ENCODE peak calls at places on chromosomes 7 and 10, in six cellular contexts. S, D, N, L, A and U are unnamed samples.

GRCh38 chr7:152870106-152870693 is 110.6 kb downstream of the ACTR3B start:
- DNase-seq in A (no peak), L (no peak), S (no peak), N (no peak), D (no peak), U (no peak)

GRCh38 chr10:97483526-97483925 is 14.7 kb downstream of the MMS19 start:
- DNase-seq in D (no peak), L (no peak), A (no peak), N (no peak), S (no peak), U (no peak)

GRCh38 chr7:30613366-30614325 is 19.0 kb downstream of the GARS1 start:
- DNase-seq in D (no peak), N (no peak), S (no peak), L (no peak), A (no peak), U (no peak)

GRCh38 chr10:95651346-95652115 is 5.0 kb downstream of the ALDH18A1 start:
- DNase-seq in L (no peak), D (no peak), A (no peak), N (no peak), S (no peak), U (no peak)

GRCh38 chr7:105827106-105827870 is 49.1 kb downstream of the ATXN7L1 start:
- DNase-seq in N (peak), D (no peak), A (no peak), L (no peak), S (no peak), U (no peak)

GRCh38 chr7:29099896-29100847 is 46.2 kb downstream of the CPVL start:
- DNase-seq in A (no peak), S (no peak), D (no peak), L (no peak), N (peak), U (no peak)

GRCh38 chr10:36608251-36608650 is 517.1 kb upstream of the ANKRD30A start:
- DNase-seq in N (peak), D (no peak), L (no peak), A (no peak), S (no peak), U (no peak)

GRCh38 chr7:150381096-150381495 is 2.0 kb downstream of the ZNF775 start:
- DNase-seq in L (no peak), A (no peak), D (no peak), S (no peak), N (no peak), U (no peak)

GRCh38 chr7:128410092-128410665 is 397 bp upstream of the IMPDH1 start:
- DNase-seq in D (no peak), A (no peak), L (no peak), N (no peak), S (peak), U (peak)

GRCh38 chr10:96089116-96089515 is 41.0 kb upstream of the ZNF518A start:
- DNase-seq in D (no peak), L (no peak), N (peak), S (no peak), A (no peak), U (no peak)

DNA sequence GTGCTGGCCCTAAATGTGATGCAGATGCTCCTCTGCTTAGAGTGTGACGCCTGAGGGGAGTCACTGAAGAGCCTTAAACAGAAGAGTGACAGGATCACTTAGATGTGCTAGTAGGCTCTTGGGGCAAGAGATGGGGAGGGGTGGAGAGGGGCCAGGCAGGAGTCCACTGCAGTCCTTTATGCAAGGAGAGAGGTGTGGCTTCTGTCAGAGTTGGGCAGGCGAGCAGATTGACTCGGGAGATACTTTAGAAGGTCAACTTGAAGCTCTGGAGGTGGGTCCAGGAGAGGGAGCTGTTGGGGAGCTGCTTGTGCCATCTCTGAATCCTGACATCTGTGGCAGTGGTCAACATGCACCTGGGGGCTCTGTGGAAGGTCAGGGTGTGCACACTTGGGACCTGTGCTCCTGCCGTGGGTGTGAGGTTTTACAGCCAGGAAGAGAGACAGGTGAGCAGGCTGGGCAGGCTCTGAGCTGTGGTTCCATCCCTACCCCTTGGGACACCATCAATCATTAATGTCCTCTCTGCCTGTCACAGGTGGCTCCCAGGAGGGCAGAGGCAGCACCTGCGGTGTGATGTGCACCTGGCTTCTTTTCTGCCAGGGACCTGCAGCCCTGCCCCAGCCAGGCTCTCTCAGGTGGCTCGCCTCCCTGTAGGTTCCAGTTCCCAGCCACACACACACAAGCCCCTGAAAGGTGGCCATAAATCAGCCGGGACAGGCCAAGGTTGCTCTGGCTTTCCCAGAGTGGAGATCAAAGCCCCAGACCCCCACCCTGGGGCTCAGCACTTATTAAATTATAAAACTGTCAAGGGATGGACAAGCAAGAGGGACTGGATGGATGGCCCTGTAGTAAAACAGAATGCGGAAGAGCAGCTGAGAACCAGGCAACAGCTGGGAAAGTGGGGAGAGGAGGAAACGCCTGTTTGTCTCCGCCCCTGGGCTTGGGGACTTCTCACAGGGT is 14.0 kb downstream of the NEURL1 start:
- DNase-seq in S (no peak), D (no peak), L (no peak), A (no peak), N (no peak), U (no peak)
- TF ChIP-seq TAF1 in S (no peak), D (no peak), L (no peak), A (no peak), N (no peak), U (no peak)

GRCh38 chr7:44084695-44085094 is 2.4 kb upstream of the POLM start:
- DNase-seq in S (no peak), N (no peak), D (no peak), A (no peak), L (no peak), U (no peak)

GRCh38 chr7:44083796-44084195 is 1.5 kb upstream of the POLM start:
- DNase-seq in D (no peak), S (no peak), L (no peak), A (no peak), N (no peak), U (no peak)

GRCh38 chr7:44081266-44081748 is 1.0 kb downstream of the POLM start:
- DNase-seq in A (no peak), D (no peak), L (no peak), N (no peak), S (peak), U (no peak)

GRCh38 chr7:44080686-44081265 is 1.6 kb downstream of the POLM start:
- DNase-seq in D (no peak), N (no peak), A (no peak), S (no peak), L (no peak), U (no peak)

DNA sequence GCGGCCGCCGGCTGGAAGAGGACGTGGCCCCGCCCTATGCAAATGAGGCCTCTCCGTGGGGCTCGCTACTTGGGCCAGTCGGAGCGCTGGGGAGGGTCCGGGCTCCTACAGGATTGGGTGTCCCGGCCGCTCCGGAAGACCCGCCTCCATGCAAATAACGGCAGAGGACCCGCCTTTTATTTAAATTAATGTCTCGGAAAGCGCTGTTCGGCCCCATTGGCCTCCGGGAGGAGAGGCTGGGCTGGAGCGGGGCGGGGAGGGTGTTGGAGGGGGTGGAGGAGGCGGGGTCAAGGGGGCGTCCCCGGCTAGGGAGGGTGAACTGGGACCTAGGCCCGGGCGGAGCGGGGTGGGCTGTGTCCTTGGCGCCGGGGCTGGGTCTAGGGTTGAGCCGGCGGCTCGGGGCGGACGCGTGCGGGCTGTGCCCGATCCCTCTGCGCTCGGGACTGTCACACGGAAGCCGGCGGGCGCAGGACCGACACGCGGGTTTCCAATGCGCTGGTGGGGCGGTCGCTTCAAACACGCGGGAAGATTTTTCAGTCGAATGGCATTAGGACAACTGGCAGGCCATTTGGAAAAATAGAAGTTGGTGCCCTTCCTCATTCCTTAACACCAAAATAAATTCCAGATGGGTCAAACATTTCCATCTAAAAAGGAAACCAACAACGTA is 344 bp upstream of the POLM start:
- DNase-seq in S (peak), A (peak), L (peak), N (peak), D (peak), U (peak)
- TF ChIP-seq POLR2AphosphoS5 in S (peak), A (no peak), L (peak), N (peak), D (no peak), U (no peak)

GRCh38 chr7:133081119-133081604 is 728 bp downstream of the CHCHD3 start:
- DNase-seq in L (no peak), S (peak), A (no peak), N (peak), D (no peak), U (no peak)

GRCh38 chr7:133082390-133082766 is 488 bp upstream of the CHCHD3 start:
- DNase-seq in A (no peak), N (no peak), S (no peak), D (no peak), L (no peak), U (no peak)

GRCh38 chr7:133077394-133077793 is 4.5 kb downstream of the CHCHD3 start:
- DNase-seq in D (no peak), L (no peak), N (no peak), A (no peak), S (no peak), U (no peak)

GRCh38 chr7:133079296-133079695 is 2.6 kb downstream of the CHCHD3 start:
- DNase-seq in L (no peak), N (no peak), S (no peak), A (no peak), D (no peak), U (no peak)

DNA sequence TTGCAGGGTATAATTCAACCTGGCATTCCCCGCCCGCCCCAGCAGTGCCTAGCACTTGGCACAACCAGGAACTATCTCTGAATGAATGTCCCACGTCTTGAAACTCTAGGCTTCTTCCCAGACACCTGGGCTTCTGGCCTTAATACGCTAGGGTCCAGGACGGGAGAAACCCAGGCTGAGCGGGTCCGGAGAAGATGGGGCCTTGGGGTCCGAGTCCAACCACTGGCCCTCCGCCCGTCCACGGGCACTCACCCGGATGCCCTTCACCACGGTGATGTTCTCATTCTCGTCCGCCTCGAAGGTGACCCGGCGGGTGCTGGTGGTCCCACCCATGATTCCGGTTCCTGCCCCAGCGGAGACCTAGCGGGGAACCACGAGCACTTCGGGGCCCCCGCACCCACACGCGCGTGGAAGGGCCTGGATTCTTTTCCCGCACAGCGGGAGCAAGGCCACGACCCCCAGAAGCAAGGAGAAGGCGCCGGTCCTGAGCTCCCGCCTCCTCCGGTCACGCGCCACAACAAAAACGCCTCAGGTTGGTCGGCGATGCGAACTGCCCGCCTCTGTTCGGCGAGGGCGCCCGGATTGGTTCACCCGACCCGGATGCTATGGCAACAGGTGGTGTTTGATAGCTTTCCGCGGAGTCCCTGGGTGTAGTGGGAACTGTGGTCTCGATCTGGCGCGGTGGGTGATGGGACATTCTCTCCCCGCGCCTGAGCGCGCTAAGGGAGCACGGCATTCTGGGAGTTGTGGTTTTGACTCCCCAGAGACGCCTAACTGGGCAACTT is at the start of gene CHCHD3:
- DNase-seq in A (peak), D (peak), N (peak), L (peak), S (peak), U (peak)
- TF ChIP-seq POLR2A in A (peak), D (peak), N (peak), L (peak), S (peak), U (peak)

GRCh38 chr7:139105037-139105382 is 4.5 kb downstream of the ZC3HAV1 start:
- DNase-seq in N (no peak), L (no peak), S (no peak), D (no peak), A (no peak), U (no peak)
- TF ChIP-seq TAF1 in N (no peak), L (no peak), S (no peak), D (no peak), A (no peak), U (no peak)

DNA sequence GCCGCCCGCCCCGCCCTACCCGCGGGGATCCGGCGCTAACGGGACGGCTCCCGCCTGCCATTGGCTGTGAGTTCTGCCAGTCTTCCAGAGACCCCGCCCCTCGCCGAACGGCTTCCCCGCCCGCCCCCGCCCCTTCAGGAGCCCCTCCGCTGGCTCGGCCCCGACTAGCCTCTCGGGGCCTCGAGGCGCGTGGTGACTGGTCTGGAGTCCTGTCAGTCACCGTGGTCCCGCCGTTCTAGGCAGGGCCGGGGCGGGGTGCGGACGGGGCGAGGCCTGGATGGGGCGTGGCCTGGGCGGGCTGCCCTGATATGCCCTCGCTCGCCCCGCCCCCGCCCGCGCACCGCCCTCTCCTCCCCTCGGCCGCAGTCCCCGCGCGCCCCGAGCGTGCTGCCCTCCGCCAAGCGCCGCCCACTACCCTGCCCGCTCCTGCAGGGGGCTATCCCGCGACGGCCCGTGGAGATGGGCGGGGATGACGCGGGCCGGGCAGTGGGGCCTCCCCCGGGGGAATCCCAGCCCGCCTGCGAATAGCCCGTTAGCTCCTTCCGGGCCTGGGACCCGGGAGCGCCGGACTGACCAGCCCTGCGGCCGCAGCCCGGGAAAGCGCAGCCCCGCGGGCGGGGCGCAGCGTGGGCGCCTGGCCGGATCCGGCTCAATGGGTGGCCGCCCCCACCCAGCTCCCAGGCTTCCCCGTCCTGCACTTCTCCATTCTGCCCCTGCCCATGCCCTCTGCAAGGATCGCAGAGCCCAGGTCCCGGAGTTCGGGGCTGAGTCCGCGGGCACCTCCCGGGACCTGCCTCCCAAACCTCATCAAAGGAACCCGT is 444 bp upstream of the HIP1 start:
- DNase-seq in S (peak), A (peak), L (peak), N (peak), D (peak), U (peak)
- TF ChIP-seq POLR2AphosphoS5 in S (peak), A (no peak), L (no peak), N (no peak), D (no peak), U (no peak)

GRCh38 chr7:24574365-24574764 is 1.1 kb downstream of the PALS2 start:
- DNase-seq in A (no peak), L (no peak), S (peak), N (no peak), D (no peak), U (no peak)

GRCh38 chr7:24572421-24573007 is 738 bp upstream of the PALS2 start:
- DNase-seq in L (no peak), A (no peak), D (no peak), S (peak), N (peak), U (no peak)

GRCh38 chr7:24573554-24574338 is 494 bp downstream of the PALS2 start:
- DNase-seq in N (peak), S (peak), L (no peak), D (no peak), A (peak), U (peak)

GRCh38 chr7:24572014-24572413 is 1.2 kb upstream of the PALS2 start:
- DNase-seq in D (no peak), S (no peak), L (no peak), A (no peak), N (no peak), U (no peak)

DNA sequence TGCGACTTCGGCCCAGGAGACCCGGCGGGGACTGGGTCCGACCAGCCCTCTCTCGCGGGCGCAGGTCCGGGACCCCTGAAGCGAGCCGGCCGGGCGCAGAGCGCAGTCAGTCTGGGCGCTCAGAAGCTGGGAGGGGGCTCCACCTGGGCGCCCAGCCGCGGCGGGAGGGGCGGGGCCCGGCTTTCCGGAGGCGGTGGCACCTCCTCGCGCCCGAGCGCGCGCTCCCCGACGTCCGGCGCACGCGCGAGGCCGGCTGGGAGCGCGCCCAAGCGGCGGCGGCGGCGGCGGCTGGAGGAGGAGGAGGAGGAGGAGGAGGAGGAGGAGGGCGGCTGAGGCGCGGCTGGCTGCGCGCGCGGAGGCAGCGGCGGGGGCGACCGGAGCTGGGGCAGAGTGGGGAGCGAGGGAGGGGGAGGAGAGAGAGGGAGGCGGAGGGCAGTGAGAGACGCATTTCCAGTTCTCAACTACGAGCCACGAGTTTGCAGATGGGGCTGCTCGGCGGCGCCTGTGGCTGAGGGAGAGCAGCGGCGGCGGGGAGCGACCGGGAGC is at the start of gene PALS2:
- DNase-seq in D (no peak), A (peak), N (peak), S (peak), L (no peak), U (peak)
- TF ChIP-seq POLR2A in D (peak), A (peak), N (no peak), S (peak), L (no peak), U (peak)

GRCh38 chr10:124003070-124003419 is 90.4 kb downstream of the CHST15 start:
- DNase-seq in D (no peak), S (no peak), N (no peak), L (no peak), A (peak), U (no peak)
- TF ChIP-seq TAF1 in D (no peak), S (no peak), N (no peak), L (no peak), A (no peak), U (no peak)